ENCODE peak calls at places on chromosomes 4 and X, in ten cellular contexts. F, O, L, K, A, J, E, U, X and T are unnamed samples.

GRCh38 chr4:76106442-76106841 is 31.9 kb downstream of the ART3 start:
- DNase-seq in A (no peak), X (no peak), F (no peak), L (no peak), J (no peak), O (no peak), U (no peak), K (no peak), E (no peak), T (no peak)

GRCh38 chr4:99395595-99396364 is 39.4 kb downstream of the ADH7 start:
- DNase-seq in U (no peak), X (no peak), J (peak), F (peak), O (no peak), E (no peak), K (no peak), A (no peak), L (no peak), T (no peak)

GRCh38 chr4:102518703-102519131 is 17.6 kb downstream of the NFKB1 start:
- DNase-seq in A (no peak), O (no peak), L (no peak), F (no peak), E (no peak), K (no peak), X (no peak), J (no peak), U (no peak), T (no peak)

GRCh38 chr4:156686120-156686519 is 285.5 kb downstream of the PDGFC start:
- DNase-seq in E (no peak), A (no peak), X (no peak), U (no peak), J (peak), L (peak), F (peak), K (no peak), O (no peak), T (no peak)

GRCh38 chrX:22575161-22575845 is 302.6 kb downstream of the CBLL2 start:
- DNase-seq in A (no peak), L (no peak), X (no peak), J (peak), F (peak), K (no peak), O (no peak), E (no peak), U (no peak), T (no peak)

GRCh38 chr4:133151681-133152329 is 2.7 kb downstream of the PCDH10 start:
- DNase-seq in O (peak), L (no peak), U (no peak), F (peak), J (peak), E (no peak), K (no peak), A (no peak), X (no peak), T (peak)

GRCh38 chrX:110346681-110347080 is 12.0 kb upstream of the RTL9 start:
- DNase-seq in O (no peak), X (no peak), L (no peak), A (no peak), F (no peak), K (no peak), U (no peak), J (peak), E (no peak), T (no peak)

GRCh38 chrX:83916525-83916924 is 55.6 kb downstream of the CYLC1 start:
- DNase-seq in X (no peak), O (peak), A (no peak), L (no peak), J (peak), U (no peak), E (peak), K (no peak), F (no peak), T (no peak)

GRCh38 chr4:46445689-46446339 is 55.9 kb upstream of the GABRA2 start:
- DNase-seq in F (no peak), U (no peak), X (no peak), L (peak), O (no peak), E (no peak), J (no peak), A (no peak), K (no peak), T (no peak)

GRCh38 chr4:87839309-87839946 is 6.7 kb downstream of the MEPE start:
- DNase-seq in E (peak), O (no peak), U (no peak), X (no peak), A (no peak), L (no peak), F (peak), J (peak), K (no peak), T (no peak)

GRCh38 chr4:102076622-102077021 is 268.7 kb downstream of the SLC39A8 start:
- DNase-seq in X (no peak), F (no peak), U (no peak), K (no peak), O (no peak), J (peak), L (no peak), E (no peak), A (no peak), T (no peak)

GRCh38 chr4:793941-794621 is 31.8 kb downstream of the CPLX1 start:
- DNase-seq in X (no peak), U (no peak), L (no peak), F (no peak), J (peak), K (no peak), O (no peak), A (no peak), E (peak), T (no peak)

GRCh38 chr4:106583567-106583966 is 215.0 kb upstream of the GIMD1 start:
- DNase-seq in E (no peak), A (no peak), U (no peak), J (peak), O (no peak), F (peak), L (peak), X (no peak), K (no peak), T (no peak)

GRCh38 chrX:56726609-56727008 is 2.4 kb upstream of the NBDY start:
- DNase-seq in L (no peak), E (peak), J (peak), F (peak), U (no peak), O (no peak), A (no peak), K (no peak), X (peak), T (peak)

GRCh38 chr4:2222838-2223237 is 19.1 kb downstream of the HAUS3 start:
- DNase-seq in E (no peak), O (no peak), K (no peak), L (no peak), F (no peak), A (no peak), J (no peak), U (no peak), X (no peak), T (no peak)

GRCh38 chrX:11382935-11383334 is 89.7 kb downstream of the AMELX start:
- DNase-seq in E (no peak), A (no peak), J (no peak), F (no peak), X (no peak), K (no peak), L (no peak), U (no peak), O (no peak), T (no peak)

GRCh38 chrX:43175428-43175827 is 397.5 kb upstream of the PPP1R2C start:
- DNase-seq in J (no peak), K (no peak), U (no peak), X (no peak), L (no peak), O (no peak), E (no peak), A (no peak), F (no peak), T (no peak)

GRCh38 chr4:42271096-42271495 is 118.6 kb upstream of the BEND4 start:
- DNase-seq in U (no peak), K (no peak), E (no peak), J (no peak), F (no peak), A (no peak), X (no peak), L (no peak), O (no peak), T (no peak)

GRCh38 chr4:143768007-143768591 is 67.6 kb upstream of the FREM3 start:
- DNase-seq in X (no peak), O (no peak), L (peak), A (no peak), U (no peak), J (peak), E (no peak), K (no peak), F (peak), T (no peak)

GRCh38 chr4:156962551-156962974 is 9.0 kb downstream of the PDGFC start:
- DNase-seq in O (no peak), L (peak), J (peak), K (no peak), F (peak), X (no peak), U (no peak), E (no peak), A (no peak), T (no peak)

GRCh38 chr4:17033256-17034245 is 135.1 kb upstream of the LDB2 start:
- DNase-seq in U (no peak), J (peak), L (no peak), E (no peak), X (no peak), A (no peak), O (no peak), K (no peak), F (peak), T (no peak)

GRCh38 chr4:187128971-187129370 is 405.3 kb upstream of the FAT1 start:
- DNase-seq in L (no peak), A (no peak), E (no peak), K (no peak), X (no peak), J (peak), U (no peak), O (no peak), F (peak), T (no peak)

GRCh38 chr4:21769404-21770147 is 179.0 kb downstream of the KCNIP4 start:
- DNase-seq in X (no peak), U (no peak), F (peak), O (no peak), J (peak), L (no peak), E (no peak), K (no peak), A (no peak), T (no peak)

GRCh38 chrX:131441033-131441432 is 102.8 kb upstream of the OR13H1 start:
- DNase-seq in A (no peak), L (no peak), K (no peak), E (no peak), O (no peak), J (no peak), X (no peak), F (no peak), U (no peak), T (no peak)

GRCh38 chr4:182845618-182846017 is 71.6 kb downstream of the DCTD start:
- DNase-seq in X (no peak), A (no peak), K (no peak), E (no peak), F (no peak), J (no peak), O (no peak), L (no peak), U (no peak), T (no peak)

GRCh38 chrX:96685205-96686099 is 810 bp downstream of the DIAPH2 start:
- DNase-seq in U (no peak), A (no peak), L (no peak), X (no peak), E (peak), K (peak), F (peak), J (peak), O (peak), T (no peak)

GRCh38 chr4:98245226-98245625 is 16.0 kb upstream of the RAP1GDS1 start:
- DNase-seq in X (no peak), O (no peak), J (no peak), E (no peak), U (no peak), L (no peak), F (no peak), A (no peak), K (no peak), T (no peak)

GRCh38 chrX:11137543-11138139 is 26.5 kb downstream of the HCCS start:
- DNase-seq in K (no peak), F (peak), L (peak), U (no peak), X (no peak), O (no peak), E (peak), J (peak), A (no peak), T (no peak)

GRCh38 chrX:22338740-22339139 is 66.0 kb downstream of the CBLL2 start:
- DNase-seq in K (no peak), A (no peak), U (no peak), J (peak), X (no peak), L (no peak), E (no peak), F (peak), O (no peak), T (no peak)

GRCh38 chrX:140507982-140508305 is 3.1 kb upstream of the SOX3 start:
- DNase-seq in A (no peak), L (no peak), J (no peak), X (no peak), F (no peak), K (no peak), U (no peak), E (no peak), O (peak), T (no peak)

GRCh38 chrX:133988010-133988409 is 2.6 kb upstream of the GPC3 start:
- DNase-seq in F (no peak), U (no peak), A (no peak), K (no peak), E (no peak), J (no peak), L (no peak), X (no peak), O (no peak), T (no peak)

GRCh38 chr4:107622006-107622405 is 98.0 kb downstream of the PAPSS1 start:
- DNase-seq in F (no peak), X (no peak), L (no peak), J (no peak), K (no peak), A (no peak), U (no peak), E (no peak), O (no peak), T (no peak)

GRCh38 chr4:152808670-152809069 is 28.9 kb downstream of the ARFIP1 start:
- DNase-seq in X (no peak), J (no peak), U (no peak), L (no peak), K (no peak), F (no peak), E (no peak), A (no peak), O (no peak), T (no peak)

GRCh38 chrX:111854778-111855490 is 21.0 kb upstream of the TRPC5OS start:
- DNase-seq in L (no peak), J (no peak), X (no peak), E (peak), O (no peak), U (no peak), K (no peak), F (no peak), A (no peak), T (no peak)

GRCh38 chrX:43559643-43560042 is 96.5 kb upstream of the MAOA start:
- DNase-seq in U (no peak), F (peak), O (peak), X (peak), E (peak), A (no peak), L (no peak), K (peak), J (peak), T (peak)

GRCh38 chr4:124132161-124132560 is 580.4 kb downstream of the ANKRD50 start:
- DNase-seq in E (no peak), L (no peak), X (no peak), O (no peak), U (no peak), A (no peak), K (no peak), F (peak), J (peak), T (no peak)